ENCODE peak calls at places on chromosomes 4 and X, in nine cellular contexts. One of them, this sample, is unnamed.

GRCh38 chr4:42104521-42104920 is 47.9 kb downstream of the BEND4 start:
- DNase-seq in psoas muscle: no peak
- DNase-seq in heart right ventricle: no peak
- DNase-seq in CD8-positive, alpha-beta T cell: no peak
- DNase-seq in colonic mucosa: no peak
- DNase-seq in tibial nerve: no peak
- DNase-seq in kidney: no peak
- DNase-seq in CD8-positive, alpha-beta memory T cell: no peak
- DNase-seq in left lung: no peak
- DNase-seq in this sample: no peak

GRCh38 chr4:187396106-187396505 is 599.5 kb upstream of the ZFP42 start:
- DNase-seq in psoas muscle: no peak
- DNase-seq in heart right ventricle: no peak
- DNase-seq in CD8-positive, alpha-beta T cell: no peak
- DNase-seq in colonic mucosa: no peak
- DNase-seq in tibial nerve: no peak
- DNase-seq in kidney: no peak
- DNase-seq in CD8-positive, alpha-beta memory T cell: no peak
- DNase-seq in left lung: no peak
- DNase-seq in this sample: peak; percentile 44

GRCh38 chr4:76990288-76991080 is 40.9 kb downstream of the SEPTIN11 start:
- DNase-seq in psoas muscle: no peak
- DNase-seq in heart right ventricle: no peak
- DNase-seq in CD8-positive, alpha-beta T cell: no peak
- DNase-seq in colonic mucosa: no peak
- DNase-seq in tibial nerve: no peak
- DNase-seq in kidney: no peak
- DNase-seq in CD8-positive, alpha-beta memory T cell: no peak
- DNase-seq in left lung: no peak
- DNase-seq in this sample: no peak

GRCh38 chrX:27008486-27008885 is 454.7 kb downstream of the PPP4R3C start:
- DNase-seq in psoas muscle: no peak
- DNase-seq in heart right ventricle: no peak
- DNase-seq in CD8-positive, alpha-beta T cell: no peak
- DNase-seq in colonic mucosa: no peak
- DNase-seq in tibial nerve: no peak
- DNase-seq in kidney: no peak
- DNase-seq in CD8-positive, alpha-beta memory T cell: no peak
- DNase-seq in left lung: no peak
- DNase-seq in this sample: no peak

GRCh38 chr4:90127706-90128345 is 632 bp downstream of the CCSER1 start:
- DNase-seq in psoas muscle: peak; percentile 41
- DNase-seq in heart right ventricle: no peak
- DNase-seq in CD8-positive, alpha-beta T cell: no peak
- DNase-seq in colonic mucosa: peak; percentile 25
- DNase-seq in tibial nerve: no peak
- DNase-seq in kidney: peak; percentile 73
- DNase-seq in CD8-positive, alpha-beta memory T cell: no peak
- DNase-seq in left lung: no peak
- DNase-seq in this sample: no peak

GRCh38 chr4:8731364-8731763 is 138.8 kb downstream of the CPZ start:
- DNase-seq in psoas muscle: peak; percentile 16
- DNase-seq in heart right ventricle: no peak
- DNase-seq in CD8-positive, alpha-beta T cell: no peak
- DNase-seq in colonic mucosa: no peak
- DNase-seq in tibial nerve: no peak
- DNase-seq in kidney: peak; percentile 50
- DNase-seq in CD8-positive, alpha-beta memory T cell: no peak
- DNase-seq in left lung: no peak
- DNase-seq in this sample: peak; percentile 36

GRCh38 chr4:81566076-81566663 is 94.5 kb upstream of the RASGEF1B start:
- DNase-seq in psoas muscle: no peak
- DNase-seq in heart right ventricle: peak; percentile 34
- DNase-seq in CD8-positive, alpha-beta T cell: no peak
- DNase-seq in colonic mucosa: no peak
- DNase-seq in tibial nerve: no peak
- DNase-seq in kidney: no peak
- DNase-seq in CD8-positive, alpha-beta memory T cell: no peak
- DNase-seq in left lung: no peak
- DNase-seq in this sample: no peak

GRCh38 chrX:17608898-17609297 is 128.4 kb upstream of the SCML1 start:
- DNase-seq in psoas muscle: no peak
- DNase-seq in heart right ventricle: no peak
- DNase-seq in CD8-positive, alpha-beta T cell: no peak
- DNase-seq in colonic mucosa: no peak
- DNase-seq in tibial nerve: no peak
- DNase-seq in kidney: no peak
- DNase-seq in CD8-positive, alpha-beta memory T cell: no peak
- DNase-seq in left lung: no peak
- DNase-seq in this sample: no peak

GRCh38 chr4:26061248-26061986 is 147.4 kb downstream of the SMIM20 start:
- DNase-seq in psoas muscle: no peak
- DNase-seq in heart right ventricle: no peak
- DNase-seq in CD8-positive, alpha-beta T cell: no peak
- DNase-seq in colonic mucosa: no peak
- DNase-seq in tibial nerve: no peak
- DNase-seq in kidney: no peak
- DNase-seq in CD8-positive, alpha-beta memory T cell: no peak
- DNase-seq in left lung: no peak
- DNase-seq in this sample: peak; percentile 77

GRCh38 chr4:55117511-55117910 is 7.9 kb downstream of the KDR start:
- DNase-seq in psoas muscle: no peak
- DNase-seq in heart right ventricle: no peak
- DNase-seq in CD8-positive, alpha-beta T cell: no peak
- DNase-seq in colonic mucosa: no peak
- DNase-seq in tibial nerve: no peak
- DNase-seq in kidney: no peak
- DNase-seq in CD8-positive, alpha-beta memory T cell: no peak
- DNase-seq in left lung: no peak
- DNase-seq in this sample: no peak

GRCh38 chr4:13541176-13541604 is 3.1 kb downstream of the NKX3-2 start:
- DNase-seq in psoas muscle: no peak
- DNase-seq in heart right ventricle: no peak
- DNase-seq in CD8-positive, alpha-beta T cell: no peak
- DNase-seq in colonic mucosa: no peak
- DNase-seq in tibial nerve: no peak
- DNase-seq in kidney: peak; percentile 61
- DNase-seq in CD8-positive, alpha-beta memory T cell: peak; percentile 33
- DNase-seq in left lung: no peak
- DNase-seq in this sample: no peak

GRCh38 chr4:6965329-6965728 is 55.7 kb downstream of the TBC1D14 start:
- DNase-seq in psoas muscle: no peak
- DNase-seq in heart right ventricle: no peak
- DNase-seq in CD8-positive, alpha-beta T cell: no peak
- DNase-seq in colonic mucosa: no peak
- DNase-seq in tibial nerve: no peak
- DNase-seq in kidney: no peak
- DNase-seq in CD8-positive, alpha-beta memory T cell: no peak
- DNase-seq in left lung: no peak
- DNase-seq in this sample: no peak

GRCh38 chr4:6971536-6972374 is 62.1 kb downstream of the TBC1D14 start:
- DNase-seq in psoas muscle: no peak
- DNase-seq in heart right ventricle: no peak
- DNase-seq in CD8-positive, alpha-beta T cell: no peak
- DNase-seq in colonic mucosa: no peak
- DNase-seq in tibial nerve: no peak
- DNase-seq in kidney: no peak
- DNase-seq in CD8-positive, alpha-beta memory T cell: no peak
- DNase-seq in left lung: no peak
- DNase-seq in this sample: no peak

GRCh38 chr4:6969826-6970800 is 60.5 kb downstream of the TBC1D14 start:
- DNase-seq in psoas muscle: no peak
- DNase-seq in heart right ventricle: no peak
- DNase-seq in CD8-positive, alpha-beta T cell: no peak
- DNase-seq in colonic mucosa: no peak
- DNase-seq in tibial nerve: no peak
- DNase-seq in kidney: no peak
- DNase-seq in CD8-positive, alpha-beta memory T cell: no peak
- DNase-seq in left lung: no peak
- DNase-seq in this sample: no peak

GRCh38 chr4:6967846-6968340 is 58.3 kb downstream of the TBC1D14 start:
- DNase-seq in psoas muscle: no peak
- DNase-seq in heart right ventricle: no peak
- DNase-seq in CD8-positive, alpha-beta T cell: no peak
- DNase-seq in colonic mucosa: no peak
- DNase-seq in tibial nerve: no peak
- DNase-seq in kidney: no peak
- DNase-seq in CD8-positive, alpha-beta memory T cell: no peak
- DNase-seq in left lung: no peak
- DNase-seq in this sample: no peak

DNA sequence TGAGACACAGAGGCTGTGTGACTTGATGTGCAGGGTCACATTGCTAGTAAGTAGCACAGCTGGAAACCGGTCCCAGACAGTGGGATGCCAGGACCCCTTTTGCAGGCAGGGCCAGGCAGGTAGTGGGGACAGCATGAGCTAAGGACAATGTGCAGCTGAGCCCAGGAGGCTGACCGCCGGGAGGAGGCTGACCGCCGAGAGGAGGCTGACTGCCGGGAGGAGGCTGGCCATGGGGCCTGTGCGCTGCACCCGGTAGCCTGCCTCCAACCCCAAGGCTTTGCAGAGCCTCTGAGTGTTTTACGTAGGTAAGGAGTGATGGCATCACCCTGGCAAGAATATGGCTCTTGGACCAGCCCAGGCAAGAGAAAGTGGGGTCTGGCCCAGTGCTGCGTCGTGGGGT is 58.9 kb downstream of the TBC1D14 start:
- DNase-seq in psoas muscle: no peak
- DNase-seq in heart right ventricle: no peak
- DNase-seq in CD8-positive, alpha-beta T cell: no peak
- DNase-seq in colonic mucosa: no peak
- DNase-seq in tibial nerve: no peak
- DNase-seq in kidney: no peak
- DNase-seq in CD8-positive, alpha-beta memory T cell: no peak
- DNase-seq in left lung: no peak
- DNase-seq in this sample: no peak
- H3K4me1 ChIP-seq in psoas muscle: peaks cover 56% of the 10 kb centered on the region
- H3K4me1 ChIP-seq in heart right ventricle: peaks cover 4% of the 10 kb centered on the region
- H3K4me1 ChIP-seq in CD8-positive, alpha-beta T cell: no peaks in the 10 kb centered on the region
- H3K4me1 ChIP-seq in colonic mucosa: no peaks in the 10 kb centered on the region
- H3K4me1 ChIP-seq in tibial nerve: no peaks in the 10 kb centered on the region
- H3K4me1 ChIP-seq in kidney: peaks cover 19% of the 10 kb centered on the region
- H3K4me1 ChIP-seq in CD8-positive, alpha-beta memory T cell: peaks cover 6% of the 10 kb centered on the region
- H3K4me1 ChIP-seq in left lung: no peaks in the 10 kb centered on the region
- H3K4me1 ChIP-seq in this sample: no peaks in the 10 kb centered on the region

GRCh38 chrX:79444694-79445093 is 77.6 kb upstream of the ITM2A start:
- DNase-seq in psoas muscle: no peak
- DNase-seq in heart right ventricle: no peak
- DNase-seq in CD8-positive, alpha-beta T cell: no peak
- DNase-seq in colonic mucosa: no peak
- DNase-seq in tibial nerve: no peak
- DNase-seq in kidney: no peak
- DNase-seq in CD8-positive, alpha-beta memory T cell: no peak
- DNase-seq in left lung: no peak
- DNase-seq in this sample: no peak

GRCh38 chrX:79443121-79443520 is 76.0 kb upstream of the ITM2A start:
- DNase-seq in psoas muscle: no peak
- DNase-seq in heart right ventricle: no peak
- DNase-seq in CD8-positive, alpha-beta T cell: no peak
- DNase-seq in colonic mucosa: no peak
- DNase-seq in tibial nerve: no peak
- DNase-seq in kidney: no peak
- DNase-seq in CD8-positive, alpha-beta memory T cell: no peak
- DNase-seq in left lung: no peak
- DNase-seq in this sample: no peak

DNA sequence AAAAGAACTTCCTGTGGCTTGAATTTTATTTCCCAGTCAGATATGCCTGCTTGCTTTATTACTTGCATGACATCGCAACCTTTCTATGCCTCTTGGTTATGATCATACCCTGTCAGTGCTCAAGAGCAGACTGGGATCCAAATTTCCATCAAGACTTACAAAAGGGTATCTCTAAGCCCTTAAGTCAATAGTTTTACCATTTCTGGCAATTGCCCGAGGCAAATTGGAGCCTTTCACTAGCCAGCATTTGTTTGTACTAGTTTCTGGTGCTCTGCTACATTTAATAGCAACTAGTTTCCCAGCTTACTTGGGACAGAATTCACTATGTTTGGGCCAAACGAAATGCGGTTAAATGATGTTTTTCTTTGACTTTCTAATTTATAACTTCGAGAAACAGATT is 73.2 kb upstream of the ITM2A start:
- DNase-seq in psoas muscle: no peak
- DNase-seq in heart right ventricle: no peak
- DNase-seq in CD8-positive, alpha-beta T cell: no peak
- DNase-seq in colonic mucosa: no peak
- DNase-seq in tibial nerve: no peak
- DNase-seq in kidney: no peak
- DNase-seq in CD8-positive, alpha-beta memory T cell: no peak
- DNase-seq in left lung: no peak
- DNase-seq in this sample: no peak
- H3K27ac ChIP-seq in psoas muscle: no peak overlapping the region
- H3K27ac ChIP-seq in heart right ventricle: no peak overlapping the region
- H3K27ac ChIP-seq in CD8-positive, alpha-beta T cell: no peak overlapping the region
- H3K27ac ChIP-seq in colonic mucosa: no peak overlapping the region
- H3K27ac ChIP-seq in tibial nerve: no peak overlapping the region
- H3K27ac ChIP-seq in kidney: no peak overlapping the region
- H3K27ac ChIP-seq in CD8-positive, alpha-beta memory T cell: no peak overlapping the region
- H3K27ac ChIP-seq in left lung: no peak overlapping the region
- H3K27ac ChIP-seq in this sample: no peak overlapping the region

DNA sequence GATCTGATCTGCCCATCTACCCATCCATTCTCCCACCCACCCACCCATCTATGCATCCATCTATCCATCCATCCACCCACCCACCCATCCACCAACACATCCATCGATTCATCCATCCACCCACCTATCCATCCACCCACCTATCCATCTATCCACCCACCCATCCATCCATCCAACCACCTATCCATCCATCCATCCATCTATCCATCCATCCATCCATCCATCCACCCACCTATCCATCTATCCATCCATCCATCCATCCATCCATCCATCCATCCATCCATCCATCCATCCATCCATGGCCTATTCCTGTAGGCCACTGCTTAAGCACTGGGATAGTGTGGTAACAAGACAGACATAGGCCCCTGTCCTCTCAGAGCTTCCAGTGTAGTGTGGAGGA is 69.8 kb downstream of the SORCS2 start:
- DNase-seq in psoas muscle: no peak
- DNase-seq in heart right ventricle: no peak
- DNase-seq in CD8-positive, alpha-beta T cell: no peak
- DNase-seq in colonic mucosa: no peak
- DNase-seq in tibial nerve: no peak
- DNase-seq in kidney: no peak
- DNase-seq in CD8-positive, alpha-beta memory T cell: no peak
- DNase-seq in left lung: no peak
- DNase-seq in this sample: no peak
- H3K4me1 ChIP-seq in psoas muscle: peaks cover 21% of the 10 kb centered on the region
- H3K4me1 ChIP-seq in heart right ventricle: peaks cover 20% of the 10 kb centered on the region
- H3K4me1 ChIP-seq in CD8-positive, alpha-beta T cell: no peaks in the 10 kb centered on the region
- H3K4me1 ChIP-seq in colonic mucosa: no peaks in the 10 kb centered on the region
- H3K4me1 ChIP-seq in tibial nerve: no peaks in the 10 kb centered on the region
- H3K4me1 ChIP-seq in kidney: no peaks in the 10 kb centered on the region
- H3K4me1 ChIP-seq in CD8-positive, alpha-beta memory T cell: no peaks in the 10 kb centered on the region
- H3K4me1 ChIP-seq in left lung: no peaks in the 10 kb centered on the region
- H3K4me1 ChIP-seq in this sample: no peaks in the 10 kb centered on the region

DNA sequence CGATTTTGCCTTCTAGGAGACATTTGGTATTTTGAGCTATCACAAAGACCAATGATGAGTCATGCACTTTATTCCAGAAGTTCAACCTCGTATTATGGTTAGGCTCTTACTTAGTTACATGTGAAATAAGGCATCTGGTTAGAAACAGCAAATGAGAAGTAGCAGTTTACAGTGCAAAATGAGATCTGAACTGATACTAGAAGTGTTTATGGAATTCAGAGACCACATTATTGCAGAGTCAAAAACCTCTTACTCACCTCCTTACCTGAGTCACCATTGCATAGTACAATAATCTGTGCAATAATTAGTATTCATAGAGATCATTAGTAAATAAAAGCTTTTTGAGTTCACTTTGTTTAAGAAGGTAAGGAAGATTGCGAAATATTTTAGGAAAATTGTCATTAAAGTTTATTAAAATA is 38.7 kb downstream of the SEC24B start:
- DNase-seq in psoas muscle: no peak
- DNase-seq in heart right ventricle: no peak
- DNase-seq in CD8-positive, alpha-beta T cell: no peak
- DNase-seq in colonic mucosa: no peak
- DNase-seq in tibial nerve: no peak
- DNase-seq in kidney: no peak
- DNase-seq in CD8-positive, alpha-beta memory T cell: no peak
- DNase-seq in left lung: no peak
- DNase-seq in this sample: no peak
- H3K27ac ChIP-seq in psoas muscle: no peak overlapping the region
- H3K27ac ChIP-seq in heart right ventricle: no peak overlapping the region
- H3K27ac ChIP-seq in CD8-positive, alpha-beta T cell: no peak overlapping the region
- H3K27ac ChIP-seq in colonic mucosa: no peak overlapping the region
- H3K27ac ChIP-seq in tibial nerve: no peak overlapping the region
- H3K27ac ChIP-seq in kidney: no peak overlapping the region
- H3K27ac ChIP-seq in CD8-positive, alpha-beta memory T cell: no peak overlapping the region
- H3K27ac ChIP-seq in left lung: no peak overlapping the region
- H3K27ac ChIP-seq in this sample: no peak overlapping the region

This sample was measured in endodermal cell.